ENCODE peak calls at places on chromosomes 12 and 14, in six cellular contexts. Z, P, D, N, I and U are unnamed samples. For H3K9me3, the result is how much of the 10 kb centered on the place peaks cover.

GRCh38 chr14:32078030-32078793 is 1.1 kb downstream of the ARHGAP5 start:
- DNase-seq in P (peak), N (peak), Z (no peak), I (peak), D (peak), U (peak)

GRCh38 chr12:66061557-66062279 is 68.8 kb downstream of the LLPH start:
- DNase-seq in D (no peak), N (no peak), I (no peak), P (no peak), Z (peak), U (no peak)

GRCh38 chr12:65529771-65530435 is 251.4 kb downstream of the MSRB3 start:
- DNase-seq in I (no peak), Z (no peak), P (no peak), D (no peak), N (no peak), U (no peak)

GRCh38 chr12:53803194-53803593 is 51.4 kb upstream of the CISTR start:
- DNase-seq in Z (no peak), P (no peak), N (no peak), D (no peak), I (no peak), U (no peak)

GRCh38 chr14:69312608-69313007 is 52.6 kb downstream of the GALNT16 start:
- DNase-seq in N (no peak), Z (peak), D (no peak), I (no peak), P (no peak), U (no peak)

GRCh38 chr14:92492261-92492660 is 21.3 kb upstream of the RIN3 start:
- DNase-seq in P (peak), Z (no peak), N (no peak), I (no peak), D (no peak), U (no peak)

GRCh38 chr12:22287056-22287455 is 47.5 kb downstream of the ST8SIA1 start:
- DNase-seq in D (no peak), Z (no peak), N (no peak), I (no peak), P (no peak), U (no peak)

GRCh38 chr12:61213646-61214045 is 1046.6 kb upstream of the USP15 start:
- DNase-seq in D (no peak), P (no peak), Z (no peak), I (no peak), N (no peak), U (no peak)

GRCh38 chr12:28759334-28759733 is 389.7 kb upstream of the FAR2 start:
- DNase-seq in I (no peak), Z (peak), N (peak), P (no peak), D (no peak), U (no peak)

GRCh38 chr14:104880584-104881210 is 15.6 kb downstream of the CEP170B start:
- DNase-seq in P (no peak), N (no peak), D (no peak), Z (no peak), I (no peak), U (no peak)

GRCh38 chr14:104882325-104882973 is 17.4 kb downstream of the CEP170B start:
- DNase-seq in P (no peak), I (peak), N (peak), Z (peak), D (no peak), U (no peak)

GRCh38 chr14:104879983-104880565 is 15.0 kb downstream of the CEP170B start:
- DNase-seq in Z (no peak), N (no peak), I (no peak), D (no peak), P (no peak), U (no peak)

GRCh38 chr14:104882991-104883660 is 18.1 kb downstream of the CEP170B start:
- DNase-seq in I (no peak), Z (peak), N (no peak), D (no peak), P (no peak), U (no peak)

GRCh38 chr14:104881369-104881979 is 16.4 kb downstream of the CEP170B start:
- DNase-seq in N (no peak), P (no peak), Z (peak), I (no peak), D (no peak), U (no peak)
- H3K9me3 ChIP-seq in N (under half), P (under half), Z (under half), I (under half), D (under half), U (under half)

GRCh38 chr12:9784326-9784725 is 23.6 kb upstream of the CD69 start:
- DNase-seq in P (no peak), N (no peak), Z (no peak), D (no peak), I (no peak), U (no peak)
- H3K9me3 ChIP-seq in P (under half), N (under half), Z (under half), D (under half), I (under half), U (under half)

DNA sequence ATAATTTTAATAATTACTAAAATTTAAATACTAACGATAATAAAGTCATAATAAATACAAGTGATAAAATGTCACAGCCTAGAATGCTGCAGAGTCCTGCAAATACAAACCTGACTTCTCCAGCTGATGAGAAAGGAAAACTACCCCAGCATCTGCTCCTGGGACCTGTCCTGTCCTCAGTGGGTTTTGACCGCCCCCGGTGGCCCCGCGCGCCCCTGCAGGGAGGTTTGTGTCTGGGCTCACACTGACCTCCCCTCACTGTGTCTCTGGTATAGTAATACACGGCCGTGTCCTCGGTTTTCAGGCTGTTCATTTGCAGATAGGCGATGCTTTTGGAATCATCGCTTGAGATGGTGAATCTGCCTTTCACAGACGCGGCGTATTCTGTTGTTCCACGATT is 1139.4 kb downstream of the TMEM121 start:
- DNase-seq in N (no peak), Z (no peak), D (peak), I (peak), P (no peak), U (no peak)
- H3K9me3 ChIP-seq in N (under half), Z (half or more), D (under half), I (under half), P (under half), U (under half)

GRCh38 chr12:34297126-34297789 is 275.0 kb downstream of the ALG10 start:
- DNase-seq in Z (no peak), I (no peak), N (no peak), D (no peak), P (no peak), U (no peak)
- H3K9me3 ChIP-seq in Z (half or more), I (half or more), N (under half), D (under half), P (under half), U (under half)

GRCh38 chr12:133204264-133204603 is 22.9 kb downstream of the ZNF268 start:
- DNase-seq in I (no peak), P (no peak), D (no peak), Z (no peak), N (no peak), U (no peak)
- H3K9me3 ChIP-seq in I (half or more), P (half or more), D (half or more), Z (half or more), N (half or more), U (half or more)

GRCh38 chr12:132881853-132882252 is 5.6 kb downstream of the CHFR start:
- DNase-seq in P (no peak), I (no peak), N (no peak), Z (no peak), D (no peak), U (no peak)

GRCh38 chr12:132887513-132888341 is at the start of gene CHFR:
- DNase-seq in N (peak), I (peak), P (peak), Z (peak), D (peak), U (peak)

GRCh38 chr12:132888852-132889251 is 1.4 kb upstream of the CHFR start:
- DNase-seq in Z (peak), N (no peak), D (no peak), I (no peak), P (no peak), U (no peak)

DNA sequence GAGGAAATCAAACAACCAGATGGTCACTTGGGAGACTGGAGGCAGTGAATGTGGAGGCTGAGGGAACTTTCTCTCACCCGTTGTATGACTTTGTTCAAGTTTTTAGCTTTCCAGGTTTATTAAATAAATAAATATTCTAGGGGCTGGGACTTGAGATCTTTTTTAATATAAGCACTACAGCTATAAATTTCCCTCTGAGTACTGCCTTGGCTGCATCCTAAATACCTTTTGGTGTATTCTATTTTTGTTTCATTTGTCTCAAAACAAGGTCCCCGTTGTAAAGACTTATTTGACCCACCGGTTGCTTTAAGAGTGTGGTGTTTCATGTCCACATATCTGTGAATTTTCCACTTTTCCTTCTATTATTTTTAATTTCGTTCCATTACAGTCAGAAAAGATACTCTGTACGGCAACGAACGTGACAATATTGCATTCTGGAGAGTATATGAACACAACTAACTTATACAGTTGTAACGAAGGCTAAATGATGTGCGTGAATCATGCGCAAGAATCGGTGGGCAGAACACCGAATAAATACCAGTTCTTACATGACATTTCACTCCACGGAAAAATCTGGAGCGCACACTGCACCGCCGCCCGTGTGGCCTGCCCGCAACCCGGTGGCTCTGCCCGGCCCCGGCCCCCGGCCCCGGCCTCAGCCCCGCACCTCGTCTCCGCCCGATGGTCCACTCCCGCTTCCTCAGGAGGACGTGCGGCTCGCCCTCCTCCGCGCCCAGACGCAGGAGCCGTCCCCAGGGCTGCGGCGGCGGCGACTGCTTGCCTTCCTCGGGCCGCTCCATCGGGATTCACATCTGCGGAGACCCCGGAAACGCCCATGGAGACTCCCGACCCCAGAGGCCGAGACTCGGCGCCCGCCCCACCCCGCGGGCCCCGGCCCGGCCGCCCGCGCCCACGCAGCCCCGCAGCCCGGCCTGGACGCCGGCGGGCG is 602 bp downstream of the CHFR start:
- DNase-seq in Z (no peak), D (peak), N (peak), I (no peak), P (no peak), U (no peak)
- H3K9me3 ChIP-seq in Z (under half), D (under half), N (under half), I (under half), P (under half), U (under half)

GRCh38 chr12:47962198-47962597 is 1.2 kb upstream of the TMEM106C start:
- DNase-seq in N (no peak), D (no peak), I (no peak), P (no peak), Z (no peak), U (no peak)
- H3K9me3 ChIP-seq in N (under half), D (under half), I (under half), P (under half), Z (under half), U (under half)